ENCODE peak calls at places on chromosomes 6 and 20, in four cellular contexts. Y, C, P and F are unnamed samples.

GRCh38 chr6:120606743-120607142 is 727.5 kb downstream of the TBC1D32 start:
- DNase-seq in P (no peak), C (no peak), Y (no peak), F (no peak)

GRCh38 chr20:10806539-10806938 is 132.7 kb upstream of the JAG1 start:
- DNase-seq in P (no peak), C (no peak), Y (no peak), F (no peak)

GRCh38 chr20:48339147-48339985 is 488.4 kb downstream of the PREX1 start:
- DNase-seq in C (no peak), Y (no peak), P (no peak), F (no peak)

GRCh38 chr20:40493071-40493470 is 196.0 kb downstream of the MAFB start:
- DNase-seq in C (peak), P (peak), Y (no peak), F (no peak)

GRCh38 chr20:20856306-20856705 is 143.9 kb upstream of the RALGAPA2 start:
- DNase-seq in C (no peak), Y (no peak), P (no peak), F (no peak)

GRCh38 chr6:68636710-68637470 is 1.8 kb downstream of the ADGRB3 start:
- DNase-seq in C (no peak), P (no peak), Y (no peak), F (no peak)

GRCh38 chr6:9140181-9140580 is 704.8 kb upstream of the SLC35B3 start:
- DNase-seq in P (peak), Y (no peak), C (no peak), F (no peak)

GRCh38 chr6:144066745-144067484 is 28.5 kb downstream of the SF3B5 start:
- DNase-seq in C (no peak), Y (no peak), P (no peak), F (no peak)

GRCh38 chr20:62321978-62322377 is 19.2 kb downstream of the ADRM1 start:
- DNase-seq in Y (no peak), C (no peak), P (no peak), F (no peak)

GRCh38 chr6:89116702-89117101 is 1.2 kb downstream of the SRSF12 start:
- DNase-seq in P (no peak), Y (peak), C (no peak), F (no peak)
- H3K4me3 ChIP-seq in P (peak), Y (peak), C (no peak), F (no peak)

DNA sequence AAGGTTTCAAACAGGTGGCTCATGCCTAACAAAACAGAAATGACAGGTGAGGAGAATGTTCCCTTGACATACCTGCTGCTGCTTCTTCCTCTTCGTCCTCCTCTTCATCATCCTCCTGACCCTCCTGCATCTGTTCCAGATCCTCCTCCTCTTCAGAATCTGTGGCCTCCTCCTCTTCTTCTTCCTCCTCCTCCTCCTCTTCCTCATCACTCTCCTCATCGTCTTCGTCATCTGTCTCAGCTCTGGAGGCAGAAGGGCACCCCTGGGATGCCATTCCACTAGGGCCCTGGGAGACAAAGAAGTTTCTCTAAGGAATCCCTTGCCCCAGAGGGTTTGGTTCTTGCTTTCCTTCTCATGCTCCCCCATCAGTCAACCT is 2.4 kb upstream of the ZBTB22 start:
- DNase-seq in Y (no peak), P (no peak), C (no peak), F (no peak)
- H3K4me3 ChIP-seq in Y (no peak), P (peak), C (peak), F (peak)

GRCh38 chr20:53918010-53918311 is 152.4 kb downstream of the BCAS1 start:
- DNase-seq in C (no peak), P (no peak), Y (no peak), F (no peak)
- H3K4me3 ChIP-seq in C (no peak), P (no peak), Y (no peak), F (no peak)

GRCh38 chr20:8132015-8132631 is at the start of gene PLCB1:
- DNase-seq in C (peak), Y (peak), P (peak), F (no peak)

GRCh38 chr20:8131598-8132014 is 460 bp upstream of the PLCB1 start:
- DNase-seq in P (no peak), Y (no peak), C (no peak), F (no peak)

GRCh38 chr20:8130840-8131526 is 1.1 kb upstream of the PLCB1 start:
- DNase-seq in P (no peak), C (no peak), Y (no peak), F (no peak)

GRCh38 chr20:8133816-8134451 is 1.9 kb downstream of the PLCB1 start:
- DNase-seq in P (no peak), C (no peak), Y (no peak), F (no peak)

DNA sequence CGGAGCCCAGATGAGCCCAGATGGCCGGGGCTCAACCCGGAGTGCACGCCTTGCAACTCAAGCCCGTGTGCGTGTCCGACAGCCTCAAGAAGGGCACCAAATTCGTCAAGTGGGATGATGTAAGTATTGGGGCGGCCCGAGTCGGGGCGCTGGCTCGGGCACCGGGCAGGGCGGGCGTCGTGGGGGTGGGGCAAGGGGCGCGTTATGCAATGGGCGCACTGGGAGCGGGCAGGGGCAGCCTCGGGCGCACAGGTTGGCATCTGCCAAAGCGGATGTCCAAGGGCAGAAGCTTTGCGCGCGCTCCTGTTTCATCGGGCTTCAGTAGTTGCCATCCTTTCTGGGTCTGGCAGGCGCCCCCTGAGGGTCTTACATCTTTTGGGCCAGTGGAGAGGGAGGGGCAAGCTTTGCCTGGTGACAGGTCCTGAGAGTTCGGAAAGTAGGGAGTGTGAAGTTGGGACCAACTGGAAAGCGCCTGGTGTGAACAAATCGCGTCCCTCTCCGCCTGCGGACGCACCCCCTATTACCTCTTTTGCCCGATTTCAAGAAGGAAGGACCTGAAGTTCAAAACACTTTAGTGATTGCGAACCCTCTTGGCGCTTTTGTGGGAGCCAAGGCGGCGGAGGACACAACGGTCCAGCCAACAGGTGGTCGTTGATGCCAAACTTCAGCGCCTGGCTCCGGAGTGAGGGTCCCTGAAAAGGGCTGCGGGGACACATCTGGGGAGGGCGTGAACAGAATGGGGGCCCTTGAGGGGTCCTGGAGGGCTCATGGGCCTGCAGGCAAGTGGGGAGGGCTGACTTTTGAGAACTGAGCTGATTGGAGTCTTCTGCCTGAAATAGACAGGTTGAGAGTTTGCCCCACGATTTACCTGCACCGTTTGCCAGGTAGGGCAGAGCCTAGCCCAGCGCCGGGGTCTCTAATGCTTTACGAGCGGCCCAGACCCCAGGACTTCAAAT is 844 bp downstream of the PLCB1 start:
- DNase-seq in C (no peak), Y (peak), P (peak), F (no peak)
- H3K4me3 ChIP-seq in C (peak), Y (peak), P (peak), F (peak)

GRCh38 chr6:5260661-5261544 is at the start of the genes FARS2 and LYRM4:
- DNase-seq in C (peak), Y (peak), P (peak), F (no peak)

GRCh38 chr6:5257400-5257799 is 3.4 kb downstream of the LYRM4 start:
- DNase-seq in C (no peak), P (no peak), Y (no peak), F (no peak)

GRCh38 chr6:5261545-5262109 is 314 bp downstream of the FARS2 start:
- DNase-seq in C (peak), P (no peak), Y (no peak), F (no peak)

GRCh38 chr6:5259428-5259827 is 1.3 kb downstream of the LYRM4 start:
- DNase-seq in C (no peak), Y (no peak), P (no peak), F (no peak)

GRCh38 chr6:5260111-5260620 is 584 bp downstream of the LYRM4 start:
- DNase-seq in P (no peak), Y (peak), C (peak), F (no peak)
- H3K4me3 ChIP-seq in P (peak), Y (peak), C (peak), F (peak)